ENCODE peak calls at places on chromosome 14, in four cellular contexts. C is heart left ventricle, E is Peyer's patch, L is A549. U is an unnamed sample.

GRCh38 chr14:31391473-31391872 is 28.9 kb downstream of the HEATR5A start:
- DNase-seq in C (no peak), E (no peak), L (no peak), U (no peak)

GRCh38 chr14:21924479-21924878 is 250.9 kb upstream of the OR4E1 start:
- DNase-seq in C (no peak), E (peak; percentile 83), L (no peak), U (no peak)

GRCh38 chr14:56057071-56057865 is 60.9 kb upstream of the PELI2 start:
- DNase-seq in C (no peak), E (no peak), L (no peak), U (no peak)

GRCh38 chr14:83163016-83163415 is 1629.4 kb upstream of the SEL1L start:
- DNase-seq in C (no peak), E (no peak), L (no peak), U (no peak)

GRCh38 chr14:37810094-37810801 is 214.8 kb downstream of the TTC6 start:
- DNase-seq in C (no peak), E (no peak), L (no peak), U (no peak)

GRCh38 chr14:93369393-93370266 is 22.6 kb downstream of the COX8C start:
- DNase-seq in C (no peak), E (peak; percentile 49), L (no peak), U (no peak)

GRCh38 chr14:22384167-22384549 is 204.9 kb downstream of the DAD1 start:
- DNase-seq in C (no peak), E (no peak), L (no peak), U (no peak)

GRCh38 chr14:99009875-99010274 is 262.1 kb downstream of the BCL11B start:
- DNase-seq in C (no peak), E (no peak), L (no peak), U (no peak)

GRCh38 chr14:67704484-67705089 is 2.9 kb downstream of the RDH12 start:
- DNase-seq in C (no peak), E (no peak), L (peak; percentile 73), U (peak; percentile 6)

GRCh38 chr14:103630364-103631108 is 1.5 kb downstream of the KLC1 start:
- DNase-seq in C (no peak), E (no peak), L (no peak), U (no peak)

GRCh38 chr14:72690324-72690723 is 203.6 kb downstream of the DPF3 start:
- DNase-seq in C (no peak), E (no peak), L (no peak), U (no peak)

GRCh38 chr14:100713720-100714119 is 13.0 kb upstream of the DLK1 start:
- DNase-seq in C (no peak), E (no peak), L (no peak), U (no peak)

GRCh38 chr14:59018978-59019377 is 169.5 kb upstream of the DAAM1 start:
- DNase-seq in C (no peak), E (no peak), L (peak; percentile 11), U (no peak)

GRCh38 chr14:100634026-100634425 is 46.8 kb upstream of the BEGAIN start:
- DNase-seq in C (no peak), E (no peak), L (no peak), U (no peak)

GRCh38 chr14:26993541-26993940 is 395.7 kb upstream of the NOVA1 start:
- DNase-seq in C (no peak), E (no peak), L (no peak), U (no peak)

GRCh38 chr14:96187216-96188050 is 17.2 kb upstream of the BDKRB2 start:
- DNase-seq in C (no peak), E (no peak), L (no peak), U (no peak)

GRCh38 chr14:91252901-91253794 is 8.6 kb upstream of the GPR68 start:
- DNase-seq in C (peak; percentile 49), E (no peak), L (no peak), U (no peak)

GRCh38 chr14:23076785-23077408 is 18.0 kb downstream of the ACIN1 start:
- DNase-seq in C (no peak), E (no peak), L (peak; percentile 33), U (no peak)

GRCh38 chr14:105937253-105938054 is 411.1 kb downstream of the TMEM121 start:
- DNase-seq in C (peak; percentile 11), E (no peak), L (no peak), U (no peak)

GRCh38 chr14:61694830-61695694 is at the start of gene HIF1A:
- DNase-seq in C (peak; percentile 97), E (peak; percentile 94), L (peak; percentile 98), U (peak; percentile 92)

GRCh38 chr14:61694039-61694438 is 1.3 kb upstream of the HIF1A start:
- DNase-seq in C (no peak), E (no peak), L (no peak), U (no peak)

GRCh38 chr14:61698216-61698980 is 3.1 kb downstream of the HIF1A start:
- DNase-seq in C (no peak), E (no peak), L (no peak), U (no peak)

GRCh38 chr14:61696753-61697318 is 1.5 kb downstream of the HIF1A start:
- DNase-seq in C (no peak), E (no peak), L (no peak), U (no peak)

GRCh38 chr14:61695695-61696527 is 598 bp downstream of the HIF1A start:
- DNase-seq in C (peak; percentile 68), E (peak; percentile 66), L (peak; percentile 71), U (peak; percentile 23)
- TF ChIP-seq POLR2A in C (no peak), E (no peak), L (peak; percentile 17), U (no peak)

DNA sequence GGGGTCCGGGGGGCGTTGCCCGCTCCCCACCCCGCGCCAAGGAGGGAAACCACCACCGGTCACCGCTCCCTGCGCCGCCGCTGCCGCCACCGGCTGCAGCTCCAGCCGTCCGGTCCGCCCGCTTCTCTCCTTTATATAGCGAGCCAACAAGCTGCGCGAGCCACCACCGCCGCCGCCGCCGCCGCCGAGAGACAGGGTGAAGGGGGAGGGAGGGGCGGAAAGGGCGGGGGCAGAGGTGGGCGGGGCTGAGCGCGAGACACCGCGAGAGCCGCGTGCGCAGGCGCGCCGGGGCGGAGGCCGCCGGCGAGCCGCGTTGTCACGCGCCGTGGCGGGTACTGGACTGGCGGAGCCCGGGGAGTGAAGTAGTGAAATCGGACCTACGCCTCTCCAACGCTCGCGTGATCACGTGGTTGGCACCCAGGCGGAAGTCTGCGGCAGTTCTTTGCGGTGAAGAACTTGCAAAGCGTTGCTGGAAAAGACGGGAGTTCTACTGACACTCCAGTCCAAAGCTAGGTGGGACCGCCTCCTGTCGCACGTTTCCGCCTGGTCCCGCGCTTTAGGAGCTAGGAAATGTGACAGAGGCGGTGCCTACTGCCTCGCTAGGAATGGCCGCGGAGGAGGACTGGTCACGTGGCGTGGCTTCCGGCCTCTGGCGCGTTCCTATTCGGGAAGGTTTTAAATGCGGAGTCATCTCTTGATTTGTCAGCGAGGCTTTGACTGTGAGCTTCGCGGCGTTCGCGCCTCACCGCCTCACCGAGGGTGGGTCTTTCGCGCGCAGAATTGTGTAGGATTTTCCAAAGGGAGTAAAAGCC is at the start of gene GTF2A1:
- DNase-seq in C (peak; percentile 95), E (peak; percentile 96), L (peak; percentile 96), U (peak; percentile 68)
- TF ChIP-seq POLR2A in C (peak; percentile 95), E (peak; percentile 97), L (peak; percentile 99), U (peak; percentile 98)

DNA sequence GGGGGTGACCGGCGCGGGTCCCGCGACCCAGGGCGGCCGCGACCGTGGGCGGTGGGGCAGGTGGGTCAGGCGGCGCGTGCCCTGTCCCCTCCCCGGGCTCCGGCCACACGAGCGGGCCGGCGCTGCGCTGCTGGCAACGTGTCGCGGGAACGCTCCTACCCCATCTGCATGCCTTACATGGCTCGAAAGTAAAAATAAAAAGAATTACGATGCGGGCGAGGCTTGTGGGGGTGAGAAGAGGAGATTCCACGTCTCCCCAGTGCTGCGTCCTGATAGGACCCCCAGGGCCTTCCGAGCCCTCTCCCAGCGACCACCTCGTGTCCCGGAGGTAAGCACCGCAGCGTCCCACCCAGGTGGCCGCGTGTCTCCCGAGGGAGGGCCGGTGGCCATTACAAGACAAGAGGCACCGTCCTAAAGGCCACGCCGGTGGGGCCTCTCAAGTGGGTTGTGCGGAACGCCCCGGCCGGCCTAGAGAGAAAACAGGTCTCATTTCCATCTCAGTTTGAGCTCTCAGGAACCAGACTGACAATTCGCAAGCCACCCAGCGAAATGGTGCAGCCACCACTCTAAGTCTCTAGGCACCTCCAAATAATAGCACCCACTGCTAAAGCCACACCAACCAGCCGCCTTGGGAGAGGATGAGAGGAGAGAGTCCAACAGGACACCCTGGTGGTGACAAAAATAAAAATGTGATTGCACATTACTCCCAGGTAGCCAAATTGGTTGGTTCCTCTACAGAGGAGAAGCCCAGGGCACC is 614 bp upstream of the FOXN3 start:
- DNase-seq in C (peak; percentile 57), E (peak; percentile 74), L (peak; percentile 77), U (no peak)
- TF ChIP-seq POLR2A in C (no peak), E (no peak), L (no peak), U (no peak)

GRCh38 chr14:52706724-52707706 is at the start of gene PSMC6:
- DNase-seq in C (peak; percentile 97), E (peak; percentile 95), L (peak; percentile 90), U (peak; percentile 57)
- TF ChIP-seq POLR2A in C (peak; percentile 58), E (peak; percentile 85), L (peak; percentile 77), U (peak; percentile 68)

GRCh38 chr14:34875031-34875922 is at the start of gene BAZ1A:
- DNase-seq in C (peak; percentile 72), E (peak; percentile 50), L (peak; percentile 90), U (peak; percentile 77)

GRCh38 chr14:34874386-34875030 is 652 bp downstream of the BAZ1A start:
- DNase-seq in C (peak; percentile 48), E (peak; percentile 52), L (peak; percentile 68), U (peak; percentile 20)

GRCh38 chr14:34872822-34873590 is 2.2 kb downstream of the BAZ1A start:
- DNase-seq in C (no peak), E (no peak), L (peak; percentile 3), U (no peak)

GRCh38 chr14:34873591-34874385 is 1.4 kb downstream of the BAZ1A start:
- DNase-seq in C (peak; percentile 89), E (peak; percentile 93), L (peak; percentile 81), U (peak; percentile 70)
- TF ChIP-seq POLR2A in C (peak; percentile 79), E (peak; percentile 82), L (peak; percentile 36), U (no peak)

DNA sequence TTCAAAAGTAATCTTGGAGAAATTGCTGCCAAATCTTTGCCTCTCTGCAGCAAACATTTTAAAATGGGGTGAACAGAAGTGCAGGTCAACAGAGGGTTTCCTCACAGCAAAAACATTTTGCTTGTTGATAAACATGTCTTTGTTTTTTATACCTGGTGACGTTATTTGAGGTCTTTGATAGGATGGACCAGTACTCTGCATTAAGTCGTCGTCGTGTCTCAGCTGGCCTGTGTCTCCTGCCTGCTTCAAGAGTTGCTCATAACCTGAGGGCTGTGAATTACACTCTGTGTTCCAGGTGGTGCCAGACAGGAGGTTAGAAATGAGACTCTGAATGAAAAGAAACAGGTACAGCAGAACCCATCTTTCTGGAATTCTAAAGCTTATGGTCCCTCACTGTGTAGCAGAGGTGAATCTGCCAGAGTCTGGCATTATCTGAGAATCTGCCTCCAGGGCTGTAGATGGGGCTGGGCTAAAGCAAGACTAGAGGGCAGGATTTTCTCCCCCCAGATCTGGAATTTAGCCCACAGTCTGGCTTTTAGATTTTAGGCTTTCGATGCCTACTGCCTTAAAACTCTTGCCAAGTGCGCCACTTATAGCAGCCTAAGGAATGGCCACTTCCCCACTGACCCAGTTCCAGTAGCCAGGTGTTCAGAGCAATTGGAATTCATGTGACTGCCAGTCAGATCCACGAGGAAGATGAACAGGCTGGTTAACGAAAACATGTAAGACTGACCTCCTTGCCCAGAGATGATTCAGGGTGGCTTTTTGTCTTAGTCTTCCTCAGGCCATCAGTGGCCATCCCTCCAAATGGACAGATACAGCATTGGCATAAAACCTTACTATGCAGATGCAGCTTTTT is 161.2 kb downstream of the PRKCH start:
- DNase-seq in C (no peak), E (no peak), L (no peak), U (no peak)
- TF ChIP-seq POLR2A in C (no peak), E (no peak), L (no peak), U (no peak)

U was measured in H54.